ENCODE peak calls at places on chromosomes 5 and 9, in four cellular contexts. C is BE2C, B is GM23248, P is pancreas. M is an unnamed sample.

GRCh38 chr5:100479079-100479688 is 56.0 kb upstream of the FAM174A start:
- DNase-seq in P (peak; percentile 16), B (peak; percentile 28), C (peak; percentile 15), M (no peak)

GRCh38 chr5:72767289-72768010 is 49.0 kb upstream of the TNPO1 start:
- DNase-seq in P (no peak), B (peak; percentile 2), C (peak; percentile 87), M (peak; percentile 74)

GRCh38 chr9:133584559-133585476 is 24.4 kb downstream of the FAM163B start:
- DNase-seq in P (no peak), C (peak; percentile 83), B (peak; percentile 42), M (peak; percentile 78)

GRCh38 chr5:93337138-93337537 is 243.9 kb downstream of the NR2F1-AS1 start:
- DNase-seq in P (no peak), C (no peak), B (no peak), M (no peak)

GRCh38 chr5:144177548-144177947 is 6.9 kb downstream of the KCTD16 start:
- DNase-seq in C (no peak), B (peak; percentile 45), P (no peak), M (no peak)

GRCh38 chr9:113042884-113043657 is 13.5 kb downstream of the ZFP37 start:
- DNase-seq in P (no peak), B (peak; percentile 5), C (no peak), M (no peak)

GRCh38 chr5:89343666-89344065 is 460.7 kb upstream of the MEF2C start:
- DNase-seq in P (no peak), B (no peak), C (no peak), M (peak; percentile 35)

GRCh38 chr5:112965733-112966306 is 10.8 kb upstream of the DCP2 start:
- DNase-seq in P (no peak), C (no peak), B (no peak), M (no peak)

GRCh38 chr9:128159073-128159783 is 837 bp upstream of the BBLN start:
- DNase-seq in C (no peak), P (peak; percentile 38), B (peak; percentile 12), M (no peak)

GRCh38 chr5:58412932-58413331 is 47.0 kb downstream of the PLK2 start:
- DNase-seq in C (peak; percentile 70), P (no peak), B (no peak), M (no peak)

GRCh38 chr9:37146372-37146771 is 26.0 kb downstream of the ZCCHC7 start:
- DNase-seq in C (no peak), B (no peak), P (no peak), M (no peak)
- H3K4me1 ChIP-seq in C (no peaks in the 10 kb centered on the region), B (peaks cover 7% of the 10 kb centered on the region), P (no peaks in the 10 kb centered on the region), M (peaks cover 13% of the 10 kb centered on the region)

DNA sequence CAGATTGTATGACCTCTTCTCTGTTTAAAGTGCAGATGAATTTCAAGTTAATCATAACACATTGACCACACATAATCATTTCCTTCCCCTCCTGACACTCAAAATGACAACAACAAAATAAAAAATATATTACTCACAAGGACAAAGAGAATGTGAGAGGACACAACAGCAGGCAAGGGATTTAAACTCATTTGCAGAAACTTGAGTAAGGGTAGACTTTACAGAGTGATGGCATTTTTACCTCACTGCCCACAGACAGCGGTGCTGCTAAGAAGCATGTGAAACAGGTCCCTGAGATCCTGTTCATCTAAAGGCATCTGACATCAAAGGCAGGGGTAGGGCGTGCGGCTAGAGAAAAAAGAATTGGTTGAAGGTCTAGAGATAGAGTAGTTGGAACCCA is 99.0 kb downstream of the TRIM36 start:
- DNase-seq in B (no peak), P (no peak), C (no peak), M (no peak)
- H3K4me3 ChIP-seq in B (no peak overlapping the region), P (no peak overlapping the region), C (no peak overlapping the region), M (no peak overlapping the region)

DNA sequence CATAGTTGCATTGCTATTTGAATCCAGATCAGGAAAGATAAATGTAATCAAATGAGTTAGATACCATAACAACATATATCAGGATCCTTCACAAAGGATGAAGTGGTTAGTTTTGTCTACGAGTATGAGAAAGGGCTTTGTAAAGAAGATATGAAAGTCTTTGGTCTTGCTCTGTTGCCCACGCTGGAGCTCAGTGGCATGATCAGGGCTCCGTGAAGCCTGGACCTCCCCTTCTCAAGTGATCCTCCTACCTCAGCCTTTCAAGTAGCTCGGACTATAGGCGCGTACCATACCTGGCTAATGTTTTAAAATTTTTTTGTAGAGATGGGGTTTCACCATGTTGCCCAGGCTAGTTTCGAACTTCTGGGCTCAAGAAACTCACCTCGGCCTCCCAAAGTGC is 1.8 kb downstream of the SMC5 start:
- DNase-seq in B (no peak), P (no peak), C (no peak), M (no peak)
- H3K4me1 ChIP-seq in B (peaks cover 73% of the 10 kb centered on the region), P (peaks cover 14% of the 10 kb centered on the region), C (no peaks in the 10 kb centered on the region), M (peaks cover 16% of the 10 kb centered on the region)

GRCh38 chr5:152188219-152188618 is 216.9 kb downstream of the NMUR2 start:
- DNase-seq in C (no peak), B (no peak), P (no peak), M (no peak)
- H3K4me3 ChIP-seq in C (no peak overlapping the region), B (no peak overlapping the region), P (no peak overlapping the region), M (no peak overlapping the region)

GRCh38 chr5:136030956-136031611 is 2.3 kb downstream of the TGFBI start:
- DNase-seq in C (no peak), P (no peak), B (no peak), M (no peak)
- H3K4me1 ChIP-seq in C (no peaks in the 10 kb centered on the region), P (peaks cover 4% of the 10 kb centered on the region), B (peaks cover 55% of the 10 kb centered on the region), M (peaks cover 50% of the 10 kb centered on the region)